ENCODE peak calls at places on chromosome X, in ten cellular contexts. C is adrenal gland, H is upper lobe of left lung, N is suprapubic skin, Z is lower leg skin, F is tibial nerve, E is spleen, X is esophagus muscularis mucosa, U is uterus, P is esophagus squamous epithelium. T is an unnamed sample.
A peak's percentile ranks its signal among the peaks of the same experiment; 100 is the strongest.

GRCh38 chrX:94204524-94204923 is 530.5 kb downstream of the FAM133A start:
- DNase-seq in C (no peak), H (no peak), N (no peak), Z (no peak), F (no peak), E (no peak), X (no peak), U (no peak), P (no peak), T (no peak)

GRCh38 chrX:72572248-72573157 is at the start of gene HDAC8:
- DNase-seq in C (peak; percentile 67), H (no peak), N (peak; percentile 77), Z (peak; percentile 41), F (peak; percentile 52), E (peak; percentile 80), X (peak; percentile 91), U (peak; percentile 57), P (peak; percentile 2), T (peak; percentile 36)

GRCh38 chrX:42432552-42432951 is 345.4 kb downstream of the PPP1R2C start:
- DNase-seq in C (no peak), H (no peak), N (no peak), Z (no peak), F (no peak), E (no peak), X (no peak), U (no peak), P (no peak), T (no peak)

GRCh38 chrX:78029663-78030062 is 60.2 kb upstream of the PGAM4 start:
- DNase-seq in C (peak; percentile 36), H (no peak), N (no peak), Z (no peak), F (peak; percentile 5), E (no peak), X (no peak), U (no peak), P (no peak), T (peak; percentile 4)

GRCh38 chrX:10098235-10098819 is 58.4 kb upstream of the CLCN4 start:
- DNase-seq in C (peak; percentile 18), H (no peak), N (no peak), Z (no peak), F (no peak), E (no peak), X (no peak), U (no peak), P (no peak), T (no peak)

GRCh38 chrX:131704136-131704695 is 160.3 kb downstream of the OR13H1 start:
- DNase-seq in C (no peak), H (no peak), N (no peak), Z (no peak), F (no peak), E (peak; percentile 89), X (no peak), U (peak; percentile 91), P (peak; percentile 13), T (no peak)

GRCh38 chrX:15938072-15938471 is 83.5 kb upstream of the AP1S2 start:
- DNase-seq in C (no peak), H (no peak), N (no peak), Z (no peak), F (no peak), E (no peak), X (no peak), U (no peak), P (no peak), T (no peak)

GRCh38 chrX:80765226-80765625 is 44.5 kb downstream of the BRWD3 start:
- DNase-seq in C (no peak), H (no peak), N (no peak), Z (no peak), F (no peak), E (no peak), X (no peak), U (no peak), P (no peak), T (peak; percentile 2)

GRCh38 chrX:101430457-101431078 is 22.5 kb downstream of the HNRNPH2 start:
- DNase-seq in C (no peak), H (no peak), N (no peak), Z (no peak), F (no peak), E (no peak), X (no peak), U (no peak), P (no peak), T (no peak)

DNA sequence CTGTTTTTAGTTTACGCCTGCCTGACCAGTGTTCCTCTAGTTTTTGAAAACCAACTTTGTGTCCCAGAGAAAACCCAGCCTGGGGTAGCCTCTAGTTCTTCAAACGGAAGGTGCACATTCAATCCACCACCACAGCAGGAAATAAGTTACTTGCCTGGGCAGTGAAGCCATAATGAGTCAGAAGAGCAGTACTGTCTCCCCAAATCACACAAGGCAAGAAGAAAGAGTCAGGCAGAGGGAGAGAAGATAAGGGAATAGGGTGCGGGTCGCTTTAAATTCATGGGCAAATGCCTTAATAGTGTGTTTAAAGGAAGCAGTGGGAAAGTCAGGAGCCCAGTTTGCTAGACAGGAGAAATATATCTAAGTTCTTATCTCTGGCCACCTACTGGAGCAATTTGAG is 333.8 kb upstream of the GRIA3 start:
- DNase-seq in C (no peak), H (no peak), N (no peak), Z (no peak), F (no peak), E (no peak), X (no peak), U (no peak), P (no peak), T (no peak)
- TF ChIP-seq POLR2A in C (no peak), H (no peak), N (no peak), Z (no peak), F (no peak), E (no peak), X (no peak), U (no peak), P (no peak), T (no peak)

DNA sequence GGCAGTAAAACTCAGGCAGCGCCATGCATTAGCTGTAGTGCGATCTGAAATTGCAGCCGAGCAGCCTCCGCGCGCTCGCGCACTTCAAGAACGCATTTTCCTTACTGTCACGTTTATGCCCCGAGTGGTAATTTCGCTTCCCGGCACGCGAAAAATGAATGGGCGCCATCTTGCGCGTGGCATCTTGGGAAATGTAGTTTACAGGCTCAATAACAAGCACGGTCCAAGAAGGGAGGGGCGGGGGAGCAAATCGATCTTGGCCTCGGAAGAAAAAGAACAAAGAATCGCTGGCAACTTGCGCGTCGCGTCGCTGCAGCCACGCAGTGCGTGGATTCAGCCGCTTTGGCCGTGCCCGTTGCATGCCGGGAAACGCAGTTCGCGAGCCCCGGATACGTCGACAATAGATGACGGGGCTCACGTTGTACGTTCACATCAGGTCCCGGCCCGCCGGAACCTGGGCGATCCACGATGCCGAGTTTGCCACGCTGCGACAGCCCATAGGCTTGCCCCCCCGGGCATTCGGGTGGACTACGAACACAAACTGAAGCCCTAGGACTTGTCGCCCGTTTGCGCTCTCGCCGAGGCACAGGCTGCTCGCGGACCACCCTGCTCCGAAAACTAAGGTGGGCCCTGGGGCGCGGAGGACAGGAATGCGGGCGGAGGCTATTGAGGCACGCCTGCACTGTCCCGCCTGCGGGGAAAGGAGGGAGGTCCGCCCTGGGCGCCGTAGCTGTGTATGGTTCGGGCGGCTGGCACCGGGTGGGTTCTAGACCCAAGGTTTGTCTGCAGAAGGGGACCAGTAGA is at the start of gene FTSJ1:
- DNase-seq in C (peak; percentile 92), H (peak; percentile 94), N (peak; percentile 91), Z (peak; percentile 89), F (peak; percentile 86), E (peak; percentile 96), X (peak; percentile 96), U (peak; percentile 89), P (peak; percentile 45), T (peak; percentile 23)
- TF ChIP-seq POLR2A in C (peak; percentile 6), H (peak; percentile 54), N (no peak), Z (no peak), F (peak; percentile 33), E (no peak), X (no peak), U (peak; percentile 26), P (peak; percentile 50), T (peak; percentile 56)

DNA sequence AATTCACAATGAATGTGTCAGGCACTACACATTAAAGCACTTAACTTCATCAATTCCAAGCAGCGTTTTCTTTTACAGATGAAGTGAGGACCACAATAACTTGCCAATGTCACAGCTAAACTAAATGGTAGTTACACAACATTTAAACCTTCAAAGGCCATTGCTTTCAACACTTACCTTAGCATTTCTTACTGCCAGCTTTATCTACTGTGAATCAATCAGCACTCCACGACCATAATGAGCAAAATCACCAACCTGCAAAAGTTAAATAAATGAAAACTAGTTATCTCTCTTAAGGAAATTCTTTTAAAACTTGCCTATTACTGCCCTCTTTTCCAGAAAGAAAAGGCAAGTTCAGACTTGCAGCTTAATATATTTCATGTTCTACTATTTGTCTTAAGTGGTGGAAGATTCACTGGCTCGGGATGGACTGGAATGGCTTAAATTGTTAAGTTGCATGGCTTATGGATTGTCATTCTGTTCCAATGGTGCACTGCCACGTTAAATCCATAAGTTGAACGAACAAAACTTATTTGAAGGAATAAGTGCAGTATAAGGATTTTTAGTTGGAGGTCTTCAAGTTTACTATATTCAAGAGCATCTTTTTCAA is 8.3 kb downstream of the RBMX start:
- DNase-seq in C (no peak), H (no peak), N (no peak), Z (no peak), F (no peak), E (no peak), X (no peak), U (no peak), P (no peak), T (no peak)
- TF ChIP-seq POLR2A in C (no peak), H (no peak), N (no peak), Z (no peak), F (no peak), E (no peak), X (no peak), U (no peak), P (no peak), T (no peak)

GRCh38 chrX:149540621-149541520 is at the start of gene EOLA1:
- DNase-seq in C (peak; percentile 94), H (peak; percentile 79), N (peak; percentile 89), Z (peak; percentile 88), F (peak; percentile 68), E (peak; percentile 97), X (peak; percentile 93), U (no peak), P (peak; percentile 79), T (peak; percentile 40)
- TF ChIP-seq POLR2A in C (peak; percentile 5), H (no peak), N (no peak), Z (no peak), F (peak; percentile 52), E (peak; percentile 52), X (no peak), U (no peak), P (peak; percentile 61), T (peak; percentile 28)

DNA sequence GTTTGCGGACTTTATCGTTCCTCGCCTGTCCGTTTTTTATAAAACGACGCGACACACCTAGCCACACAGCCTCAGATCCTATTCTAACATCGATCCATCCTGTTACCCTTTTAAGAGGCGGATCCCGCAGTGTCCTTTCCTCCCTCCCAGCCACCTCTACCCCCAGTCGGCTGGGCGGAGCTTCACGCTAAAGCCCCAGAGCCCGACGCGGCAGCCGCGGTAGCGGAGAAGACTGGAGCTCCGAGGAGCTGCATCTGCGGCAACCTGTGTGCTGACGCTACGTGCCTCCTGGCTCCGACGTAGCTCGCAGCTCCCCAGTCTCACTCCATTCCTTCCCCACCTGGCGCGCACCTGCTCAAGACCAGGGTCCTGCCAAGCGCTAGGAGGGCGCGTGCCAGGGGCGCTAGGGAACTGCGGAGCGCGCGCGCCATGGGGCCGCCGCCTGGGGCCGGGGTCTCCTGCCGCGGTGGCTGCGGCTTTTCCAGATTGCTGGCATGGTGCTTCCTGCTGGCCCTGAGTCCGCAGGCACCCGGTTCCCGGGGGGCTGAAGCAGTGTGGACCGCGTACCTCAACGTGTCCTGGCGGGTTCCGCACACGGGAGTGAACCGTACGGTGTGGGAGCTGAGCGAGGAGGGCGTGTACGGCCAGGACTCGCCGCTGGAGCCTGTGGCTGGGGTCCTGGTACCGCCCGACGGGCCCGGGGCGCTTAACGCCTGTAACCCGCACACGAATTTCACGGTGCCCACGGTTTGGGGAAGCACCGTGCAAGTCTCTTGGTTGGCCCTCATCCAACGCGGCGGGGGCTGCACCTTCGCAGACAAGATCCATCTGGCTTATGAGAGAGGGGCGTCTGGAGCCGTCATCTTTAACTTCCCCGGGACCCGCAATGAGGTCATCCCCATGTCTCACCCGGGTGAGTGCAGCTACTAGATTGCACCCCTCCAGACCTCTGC is at the start of gene RNF128:
- DNase-seq in C (peak; percentile 48), H (peak; percentile 83), N (no peak), Z (peak; percentile 16), F (no peak), E (peak; percentile 66), X (no peak), U (no peak), P (no peak), T (no peak)
- TF ChIP-seq POLR2A in C (no peak), H (no peak), N (no peak), Z (no peak), F (no peak), E (no peak), X (no peak), U (no peak), P (peak; percentile 56), T (no peak)